ENCODE peak calls at places on chromosomes 3 and 15, in four cellular contexts. K, O, T and R are unnamed samples. For H3K4me1, the result is how much of the 10 kb centered on the place peaks cover.

GRCh38 chr3:141680620-141681389 is 57.3 kb upstream of the RNF7 start:
- DNase-seq in K (peak), O (no peak), T (no peak), R (no peak)

GRCh38 chr3:193974591-193974990 is 161.4 kb upstream of the HES1 start:
- DNase-seq in O (no peak), K (no peak), T (peak), R (no peak)

GRCh38 chr3:160921020-160921635 is 165.1 kb downstream of the PPM1L start:
- DNase-seq in K (peak), O (peak), T (peak), R (no peak)

GRCh38 chr15:73991260-73991659 is 835 bp downstream of the STOML1 start:
- DNase-seq in T (peak), O (no peak), K (no peak), R (peak)

GRCh38 chr3:111392911-111393351 is 149.1 kb upstream of the CD96 start:
- DNase-seq in K (no peak), T (no peak), O (peak), R (no peak)

GRCh38 chr3:31908391-31909097 is 72.5 kb downstream of the OSBPL10 start:
- DNase-seq in O (no peak), K (peak), T (no peak), R (no peak)

GRCh38 chr15:51678081-51678480 is 3.2 kb upstream of the SCG3 start:
- DNase-seq in K (no peak), O (no peak), T (no peak), R (no peak)

GRCh38 chr3:194280777-194281176 is 70.4 kb downstream of the CPN2 start:
- DNase-seq in O (no peak), T (no peak), K (no peak), R (no peak)

GRCh38 chr3:134369861-134370596 is 4.2 kb downstream of the AMOTL2 start:
- DNase-seq in K (peak), O (no peak), T (no peak), R (no peak)

GRCh38 chr3:195251336-195252065 is 19.5 kb downstream of the XXYLT1 start:
- DNase-seq in K (peak), O (no peak), T (no peak), R (peak)

GRCh38 chr3:13544951-13545651 is 3.8 kb upstream of the FBLN2 start:
- DNase-seq in O (no peak), T (no peak), K (no peak), R (no peak)

GRCh38 chr3:13541691-13542090 is 7.2 kb upstream of the FBLN2 start:
- DNase-seq in O (no peak), K (no peak), T (no peak), R (no peak)

GRCh38 chr3:13544293-13544831 is 4.6 kb upstream of the FBLN2 start:
- DNase-seq in K (no peak), O (peak), T (no peak), R (no peak)

GRCh38 chr3:13542142-13542541 is 6.8 kb upstream of the FBLN2 start:
- DNase-seq in T (no peak), K (no peak), O (no peak), R (no peak)

GRCh38 chr3:13543251-13543650 is 5.7 kb upstream of the FBLN2 start:
- DNase-seq in K (peak), O (no peak), T (no peak), R (peak)
- H3K4me1 ChIP-seq in K (under half), O (under half), T (under half), R (under half)

GRCh38 chr15:63080638-63081250 is 38.2 kb downstream of the TPM1 start:
- DNase-seq in T (no peak), K (no peak), O (no peak), R (no peak)
- H3K4me1 ChIP-seq in T (under half), K (under half), O (under half), R (under half)

GRCh38 chr15:98666841-98667240 is 18.5 kb downstream of the IGF1R start:
- DNase-seq in O (no peak), K (peak), T (no peak), R (no peak)

GRCh38 chr15:98668566-98669308 is 20.4 kb downstream of the IGF1R start:
- DNase-seq in K (peak), T (no peak), O (peak), R (no peak)

GRCh38 chr15:98666441-98666840 is 18.1 kb downstream of the IGF1R start:
- DNase-seq in O (no peak), K (peak), T (no peak), R (no peak)

GRCh38 chr15:98669638-98670037 is 21.3 kb downstream of the IGF1R start:
- DNase-seq in T (no peak), K (no peak), O (no peak), R (no peak)

GRCh38 chr15:98667521-98668179 is 19.3 kb downstream of the IGF1R start:
- DNase-seq in O (no peak), T (peak), K (peak), R (no peak)
- H3K4me1 ChIP-seq in O (under half), T (under half), K (under half), R (under half)

DNA sequence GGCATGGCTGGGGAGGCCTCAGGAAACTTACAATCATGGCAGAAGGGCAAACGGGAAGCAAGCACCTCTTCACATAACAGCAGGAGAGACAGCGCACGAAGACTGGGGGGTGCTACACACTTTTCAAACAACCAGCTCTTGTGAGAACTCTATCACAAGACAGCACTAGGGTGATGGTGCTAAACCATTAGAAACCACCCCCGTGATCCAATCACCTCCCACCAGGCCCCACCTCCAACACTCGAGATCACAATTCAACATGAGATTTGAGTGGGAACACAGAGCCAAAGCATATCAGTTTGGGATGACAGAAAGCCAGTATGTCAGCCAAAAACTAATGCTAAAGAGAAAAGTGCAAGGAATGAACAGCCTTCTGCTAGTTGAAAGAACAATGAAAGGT is 309.8 kb upstream of the CCDC54 start:
- DNase-seq in O (no peak), K (no peak), T (no peak), R (no peak)
- H3K4me1 ChIP-seq in O (under half), K (under half), T (under half), R (under half)

DNA sequence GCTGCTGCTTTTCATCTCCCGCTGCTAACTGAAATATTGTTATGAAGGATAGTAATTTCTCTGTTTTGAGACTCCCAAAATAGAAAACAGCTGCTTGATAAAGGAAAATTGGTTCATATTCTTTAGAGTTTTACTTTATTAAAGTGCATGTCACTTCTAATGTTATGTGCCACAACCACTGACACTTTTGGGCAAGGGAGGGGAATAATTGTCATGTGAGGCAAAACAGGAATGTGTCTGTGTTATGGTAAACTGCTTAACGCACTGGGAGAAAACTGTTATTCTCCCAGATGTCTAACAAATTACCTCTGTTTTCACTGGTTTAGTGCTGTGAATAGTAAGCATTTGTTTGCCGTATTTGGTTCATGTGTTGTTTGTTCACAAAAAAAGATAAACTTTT is 201.6 kb downstream of the PDZRN3 start:
- DNase-seq in T (no peak), K (no peak), O (no peak), R (no peak)
- H3K4me1 ChIP-seq in T (under half), K (under half), O (under half), R (under half)

DNA sequence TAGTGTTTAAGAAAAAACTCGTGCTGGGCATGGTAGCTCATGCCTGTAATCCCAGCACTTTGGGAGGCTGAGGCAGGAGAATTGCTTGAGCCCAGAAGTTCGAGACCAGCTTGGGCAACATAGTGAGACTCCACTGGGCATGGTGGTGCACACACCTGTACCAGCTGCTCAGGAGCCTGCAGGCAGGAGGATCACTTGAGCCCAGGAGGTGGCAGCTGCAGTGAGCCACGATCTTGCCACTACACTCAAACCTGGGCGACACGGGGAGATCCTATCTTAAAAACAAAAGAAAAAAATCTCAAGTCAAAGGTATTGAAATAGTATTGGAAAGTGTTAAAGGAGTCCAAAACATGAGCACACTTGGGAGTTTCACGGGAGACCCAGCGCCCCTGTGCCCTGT is 14.0 kb downstream of the KLF13 start:
- DNase-seq in O (no peak), T (no peak), K (no peak), R (no peak)
- H3K4me1 ChIP-seq in O (half or more), T (under half), K (under half), R (half or more)